ENCODE peak calls at places on chromosomes 5 and 9, in six cellular contexts. I is GDM1; F is endothelial cell; N is tibial artery; B is stimulated activated CD8-positive, alpha-beta memory T cell treated with anti-CD3 and anti-CD28 coated beads, Interleukin-15, amount 100 ng/mL, for 24 hours; Z is hippocampal formation. A is an unnamed sample.
A peak's percentile ranks its signal among the peaks of the same experiment; 100 is the strongest.

GRCh38 chr9:76817489-76817888 is 53.3 kb downstream of the PCA3 start:
- DNase-seq in B (no peak), N (no peak), F (no peak), Z (no peak), I (no peak), A (no peak)

GRCh38 chr5:35853652-35854051 is 3.0 kb upstream of the IL7R start:
- DNase-seq in N (no peak), F (no peak), Z (no peak), B (no peak), I (no peak), A (no peak)

GRCh38 chr9:99753436-99753835 is 68.2 kb upstream of the NR4A3 start:
- DNase-seq in I (no peak), B (no peak), N (no peak), F (no peak), Z (no peak), A (no peak)

GRCh38 chr5:79576606-79577289 is 35.5 kb upstream of the TENT2 start:
- DNase-seq in Z (no peak), N (no peak), B (no peak), I (no peak), F (no peak), A (no peak)

GRCh38 chr9:6034954-6035353 is 19.5 kb upstream of the RANBP6 start:
- DNase-seq in F (no peak), B (no peak), Z (no peak), N (no peak), I (no peak), A (no peak)

GRCh38 chr9:114033397-114034103 is 44.5 kb downstream of the AMBP start:
- DNase-seq in I (peak; percentile 7), F (peak; percentile 61), Z (peak; percentile 19), B (no peak), N (no peak), A (no peak)

GRCh38 chr5:110159202-110159601 is 469.5 kb downstream of the MAN2A1 start:
- DNase-seq in N (no peak), Z (no peak), F (no peak), I (no peak), B (no peak), A (peak; percentile 60)

GRCh38 chr9:86282979-86283535 is 719 bp upstream of the ISCA1 start:
- DNase-seq in I (no peak), N (no peak), Z (no peak), F (no peak), B (no peak), A (peak; percentile 69)

GRCh38 chr5:71937906-71938698 is 169.2 kb upstream of the MAP1B start:
- DNase-seq in I (no peak), F (no peak), N (no peak), B (no peak), Z (peak; percentile 13), A (no peak)

GRCh38 chr5:65722575-65723424 is 795 bp downstream of the NLN start:
- DNase-seq in B (no peak), N (no peak), F (peak; percentile 15), Z (peak; percentile 49), I (no peak), A (no peak)

GRCh38 chr9:69549310-69550202 is 122.6 kb downstream of the APBA1 start:
- DNase-seq in Z (peak; percentile 13), F (peak; percentile 27), I (no peak), N (no peak), B (no peak), A (no peak)

GRCh38 chr5:61275841-61276240 is 56.2 kb upstream of the ZSWIM6 start:
- DNase-seq in N (peak; percentile 60), F (peak; percentile 33), Z (peak; percentile 40), B (no peak), I (peak; percentile 91), A (no peak)

GRCh38 chr5:9059920-9060691 is 485.8 kb downstream of the SEMA5A start:
- DNase-seq in N (no peak), Z (no peak), F (no peak), I (no peak), B (no peak), A (peak; percentile 83)

GRCh38 chr9:98555851-98556465 is 152.8 kb downstream of the GABBR2 start:
- DNase-seq in I (no peak), B (no peak), F (no peak), N (no peak), Z (no peak), A (no peak)

GRCh38 chr9:137000177-137000930 is 4.0 kb upstream of the CLIC3 start:
- DNase-seq in N (no peak), F (no peak), B (no peak), Z (no peak), I (peak; percentile 26), A (no peak)

GRCh38 chr5:80439213-80439612 is 31.3 kb downstream of the ZFYVE16 start:
- DNase-seq in F (no peak), N (no peak), I (no peak), B (no peak), Z (no peak), A (no peak)

GRCh38 chr5:122287101-122287500 is 24.9 kb upstream of the SNCAIP start:
- DNase-seq in N (no peak), F (no peak), I (no peak), B (no peak), Z (no peak), A (no peak)

GRCh38 chr5:8749556-8749955 is 796.3 kb downstream of the SEMA5A start:
- DNase-seq in I (no peak), Z (no peak), F (no peak), B (no peak), N (no peak), A (no peak)

GRCh38 chr5:140631063-140631462 is 1.9 kb downstream of the CD14 start:
- DNase-seq in N (no peak), B (no peak), Z (no peak), I (no peak), F (no peak), A (no peak)

GRCh38 chr9:130058154-130058553 is 4.4 kb downstream of the GPR107 start:
- DNase-seq in N (no peak), I (no peak), Z (no peak), B (no peak), F (no peak), A (no peak)

GRCh38 chr5:150645070-150645700 is 4.7 kb downstream of the SYNPO start:
- DNase-seq in F (no peak), B (no peak), I (no peak), N (peak; percentile 73), Z (no peak), A (no peak)

GRCh38 chr9:134186471-134187109 is 22.2 kb upstream of the RNU6ATAC start:
- DNase-seq in F (no peak), I (no peak), Z (no peak), B (no peak), N (peak; percentile 18), A (no peak)

GRCh38 chr5:110957934-110958333 is 113.6 kb upstream of the TSLP start:
- DNase-seq in N (no peak), F (no peak), Z (no peak), B (no peak), I (no peak), A (no peak)

GRCh38 chr9:82421498-82421897 is 432.9 kb downstream of the SPATA31D1 start:
- DNase-seq in N (no peak), B (no peak), I (no peak), Z (no peak), F (no peak), A (no peak)

A was measured in amniotic stem cell.